ENCODE peak calls at places on chromosomes 11 and 22, in seven cellular contexts. T is hepatocyte, U is lung, A is cardiac muscle cell, E is astrocyte, V is heart left ventricle, S is PC-9. X is an unnamed sample. For H3K36me3, the result is how much of the 10 kb centered on the place peaks cover.

GRCh38 chr11:16612801-16613400 is 125.5 kb upstream of the C11orf58 start:
- DNase-seq in T (peak), U (no peak), A (no peak), E (no peak), V (peak), S (no peak), X (no peak)

GRCh38 chr11:115324569-115325432 is 179.4 kb downstream of the CADM1 start:
- DNase-seq in T (peak), U (no peak), A (peak), E (peak), V (no peak), S (peak), X (peak)

GRCh38 chr11:96242191-96242845 is 100.7 kb downstream of the MAML2 start:
- DNase-seq in T (no peak), U (no peak), A (peak), E (no peak), V (no peak), S (peak), X (no peak)

GRCh38 chr11:134530826-134531225 is 118.8 kb upstream of the B3GAT1 start:
- DNase-seq in T (no peak), U (no peak), A (no peak), E (no peak), V (no peak), S (no peak), X (no peak)

GRCh38 chr11:122149232-122149631 is 33.2 kb upstream of the BLID start:
- DNase-seq in T (no peak), U (no peak), A (no peak), E (no peak), V (no peak), S (no peak), X (no peak)

GRCh38 chr22:17969732-17970131 is 54.6 kb downstream of the MICAL3 start:
- DNase-seq in T (peak), U (no peak), A (peak), E (peak), V (peak), S (peak), X (peak)

GRCh38 chr11:73262851-73263495 is 9.2 kb upstream of the P2RY6 start:
- DNase-seq in T (no peak), U (no peak), A (peak), E (peak), V (no peak), S (peak), X (peak)

GRCh38 chr11:76762867-76763572 is 20.1 kb upstream of the TSKU start:
- DNase-seq in T (no peak), U (no peak), A (no peak), E (no peak), V (peak), S (no peak), X (no peak)

GRCh38 chr22:42692239-42693054 is 28.2 kb downstream of the A4GALT start:
- DNase-seq in T (no peak), U (no peak), A (no peak), E (no peak), V (no peak), S (no peak), X (no peak)

GRCh38 chr11:128058580-128059208 is 528.7 kb downstream of the ETS1 start:
- DNase-seq in T (no peak), U (no peak), A (no peak), E (no peak), V (no peak), S (no peak), X (no peak)

GRCh38 chr11:88266157-88266556 is 71.4 kb downstream of the CTSC start:
- DNase-seq in T (no peak), U (no peak), A (no peak), E (no peak), V (no peak), S (no peak), X (no peak)

GRCh38 chr22:50684986-50685385 is 12.4 kb downstream of the SHANK3 start:
- DNase-seq in T (peak), U (no peak), A (no peak), E (peak), V (no peak), S (no peak), X (peak)

GRCh38 chr11:71311176-71311925 is 59.0 kb upstream of the SHANK2 start:
- DNase-seq in T (no peak), U (no peak), A (no peak), E (no peak), V (no peak), S (no peak), X (no peak)

GRCh38 chr11:83151274-83151977 is 5.5 kb upstream of the PCF11 start:
- DNase-seq in T (peak), U (no peak), A (no peak), E (no peak), V (no peak), S (peak), X (no peak)

GRCh38 chr11:47288066-47288465 is 18.1 kb downstream of the MADD start:
- DNase-seq in T (no peak), U (no peak), A (no peak), E (no peak), V (peak), S (no peak), X (no peak)
- H3K36me3 ChIP-seq in T (under half), U (under half), A (half or more), E (under half), V (half or more), S (under half), X (half or more)

DNA sequence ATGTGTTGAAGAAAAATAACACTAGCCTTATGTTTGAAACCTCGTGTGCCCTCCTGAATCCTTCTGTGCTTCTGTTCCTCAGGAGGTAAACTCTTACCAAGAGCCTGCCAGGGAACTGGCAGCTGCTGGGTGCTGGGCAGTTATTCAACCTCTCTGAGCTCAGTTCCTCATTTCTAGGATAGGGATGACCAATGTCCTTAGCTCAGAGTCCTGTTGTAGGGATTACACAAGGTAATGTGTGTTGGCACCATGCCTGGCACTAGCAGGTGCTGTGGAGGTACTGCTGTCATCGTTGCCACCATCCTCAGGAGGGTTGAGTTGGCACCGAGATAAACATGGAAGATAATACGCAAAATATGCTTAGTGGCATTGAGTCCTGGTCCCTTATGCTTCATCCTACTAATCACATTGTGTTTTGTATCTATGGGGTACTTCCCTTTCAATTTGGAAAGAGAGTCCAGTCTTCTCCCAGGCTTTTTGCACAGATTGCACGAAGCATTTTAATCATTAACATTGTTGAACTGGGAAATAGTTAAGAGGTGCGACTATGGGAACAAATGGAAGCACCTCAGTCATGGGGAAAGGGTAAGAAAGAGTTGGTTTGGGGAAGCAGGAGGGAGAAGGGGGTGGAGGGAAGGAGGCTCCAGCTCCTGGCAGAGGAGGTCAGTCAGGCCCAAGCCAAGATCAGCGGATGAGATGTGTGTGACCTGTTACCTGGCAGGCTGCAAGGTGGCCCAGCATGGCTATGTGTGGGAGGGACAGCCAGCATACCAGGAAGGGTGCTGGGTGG is 56.7 kb downstream of the CABIN1 start:
- DNase-seq in T (no peak), U (no peak), A (no peak), E (no peak), V (no peak), S (no peak), X (no peak)
- H3K36me3 ChIP-seq in T (under half), U (under half), A (under half), E (under half), V (half or more), S (under half), X (under half)

GRCh38 chr11:84958295-84958694 is 668.8 kb downstream of the DLG2 start:
- DNase-seq in T (peak), U (no peak), A (no peak), E (no peak), V (no peak), S (no peak), X (no peak)

GRCh38 chr11:84965484-84965883 is 661.7 kb downstream of the DLG2 start:
- DNase-seq in T (no peak), U (no peak), A (no peak), E (no peak), V (no peak), S (no peak), X (no peak)

GRCh38 chr11:84963240-84963639 is 663.9 kb downstream of the DLG2 start:
- DNase-seq in T (no peak), U (no peak), A (no peak), E (peak), V (no peak), S (no peak), X (peak)

GRCh38 chr11:84962018-84962417 is 665.1 kb downstream of the DLG2 start:
- DNase-seq in T (no peak), U (no peak), A (no peak), E (no peak), V (no peak), S (no peak), X (no peak)
- H3K36me3 ChIP-seq in T (under half), U (under half), A (under half), E (under half), V (under half), S (under half), X (under half)

GRCh38 chr22:36330127-36330526 is 57.6 kb downstream of the MYH9 start:
- DNase-seq in T (no peak), U (no peak), A (no peak), E (no peak), V (no peak), S (no peak), X (no peak)

GRCh38 chr22:36328635-36329216 is 59.0 kb downstream of the MYH9 start:
- DNase-seq in T (peak), U (peak), A (peak), E (peak), V (peak), S (peak), X (peak)

GRCh38 chr22:36327922-36328551 is 59.7 kb downstream of the MYH9 start:
- DNase-seq in T (peak), U (no peak), A (peak), E (peak), V (peak), S (no peak), X (no peak)

GRCh38 chr22:36330655-36331305 is 57.0 kb downstream of the MYH9 start:
- DNase-seq in T (peak), U (peak), A (peak), E (peak), V (peak), S (no peak), X (peak)

DNA sequence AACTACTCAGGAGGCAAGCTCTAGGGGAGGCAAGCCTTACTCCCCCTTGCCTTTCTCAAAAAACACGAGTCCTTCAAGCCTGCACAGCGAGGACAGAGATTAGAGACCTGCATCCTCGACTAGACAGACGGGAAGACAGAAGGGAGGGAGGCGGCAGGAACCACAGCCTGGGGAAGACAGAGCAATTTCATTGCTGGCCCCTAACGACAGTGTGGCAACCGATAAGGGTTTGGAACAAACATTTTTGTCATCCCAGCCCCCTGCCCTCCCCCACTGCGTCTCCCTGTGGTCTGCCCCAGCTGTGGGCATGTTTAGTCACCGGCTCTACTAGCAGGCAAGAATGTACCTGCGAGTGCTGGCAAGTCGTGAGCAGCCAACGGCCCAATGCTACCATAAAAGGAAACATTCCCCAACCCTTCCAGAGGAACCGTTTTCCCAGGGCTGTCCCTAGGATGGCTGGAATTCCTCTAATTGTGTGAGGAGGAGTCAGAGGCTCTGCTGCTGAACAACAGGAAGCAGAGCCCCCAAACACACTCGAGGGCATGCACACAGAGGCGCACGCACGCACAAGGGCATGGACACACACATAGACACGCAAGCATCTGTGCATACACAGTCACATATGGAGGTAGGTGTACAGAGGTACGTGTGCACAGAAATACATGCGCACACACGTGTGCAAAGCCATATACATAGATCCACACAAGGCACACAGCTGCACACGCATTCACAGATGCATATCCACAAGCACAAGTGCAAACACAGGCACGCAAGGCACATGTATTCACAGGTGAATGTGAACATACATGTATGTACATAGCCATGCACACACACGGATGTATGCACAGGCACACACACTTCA is 58.3 kb downstream of the MYH9 start:
- DNase-seq in T (peak), U (peak), A (peak), E (peak), V (peak), S (peak), X (peak)
- H3K36me3 ChIP-seq in T (under half), U (under half), A (under half), E (half or more), V (half or more), S (under half), X (half or more)

GRCh38 chr22:19349778-19350475 is 58.4 kb upstream of the CLTCL1 start:
- DNase-seq in T (no peak), U (no peak), A (no peak), E (no peak), V (no peak), S (no peak), X (no peak)
- H3K36me3 ChIP-seq in T (under half), U (under half), A (under half), E (under half), V (half or more), S (under half), X (half or more)

GRCh38 chr11:62459080-62459479 is 40.2 kb downstream of the SCGB1A1 start:
- DNase-seq in T (no peak), U (no peak), A (peak), E (no peak), V (no peak), S (no peak), X (no peak)

GRCh38 chr11:62461740-62462522 is 43.1 kb downstream of the SCGB1A1 start:
- DNase-seq in T (no peak), U (no peak), A (peak), E (peak), V (no peak), S (no peak), X (no peak)

GRCh38 chr11:62458212-62459002 is 39.6 kb downstream of the SCGB1A1 start:
- DNase-seq in T (no peak), U (no peak), A (no peak), E (no peak), V (peak), S (peak), X (no peak)

GRCh38 chr11:62456630-62457029 is 37.8 kb downstream of the SCGB1A1 start:
- DNase-seq in T (peak), U (no peak), A (no peak), E (no peak), V (peak), S (peak), X (no peak)

DNA sequence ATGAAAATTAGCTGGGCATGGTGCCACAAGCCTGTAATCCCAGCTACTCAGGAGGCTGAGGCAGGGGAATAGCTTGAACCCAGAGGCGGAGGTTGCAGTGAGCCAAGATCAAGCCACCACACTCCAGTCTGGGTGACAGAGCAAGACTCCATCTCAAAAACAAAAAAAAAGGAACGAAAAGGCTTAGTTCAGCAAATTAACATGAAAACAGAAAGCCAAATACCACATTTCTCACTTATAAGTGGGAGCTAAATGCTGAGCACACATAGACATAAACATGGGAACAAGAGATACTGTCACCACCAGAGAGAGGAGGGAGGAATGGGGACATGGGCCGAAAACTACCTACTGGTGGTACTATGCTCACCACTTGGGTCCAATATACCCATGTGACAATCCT is 38.6 kb downstream of the SCGB1A1 start:
- DNase-seq in T (no peak), U (no peak), A (no peak), E (no peak), V (no peak), S (no peak), X (no peak)
- H3K36me3 ChIP-seq in T (under half), U (under half), A (under half), E (under half), V (under half), S (under half), X (under half)

GRCh38 chr22:35343664-35344550 is 37.0 kb upstream of the HMOX1 start:
- DNase-seq in T (no peak), U (no peak), A (no peak), E (no peak), V (no peak), S (no peak), X (no peak)
- H3K36me3 ChIP-seq in T (under half), U (under half), A (under half), E (under half), V (half or more), S (under half), X (under half)